ENCODE peak calls at places on chromosomes 7 and 10, in six cellular contexts. E, R, A, M, B and P are unnamed samples. For H3K36me3 and H3K27me3, the result is how much of the 10 kb centered on the place peaks cover.

GRCh38 chr10:15238553-15239335 is 70.3 kb upstream of the NMT2 start:
- DNase-seq in E (peak), R (peak), A (no peak), M (no peak), B (no peak), P (no peak)

GRCh38 chr7:50208335-50208982 is 96.1 kb upstream of the IKZF1 start:
- DNase-seq in E (no peak), R (no peak), A (no peak), M (no peak), B (no peak), P (no peak)

GRCh38 chr7:132312531-132313070 is 263.7 kb downstream of the PLXNA4 start:
- DNase-seq in E (no peak), R (no peak), A (no peak), M (no peak), B (no peak), P (no peak)

GRCh38 chr7:135368416-135369186 is 135.0 kb downstream of the STRA8 start:
- DNase-seq in E (no peak), R (no peak), A (no peak), M (no peak), B (no peak), P (no peak)

GRCh38 chr7:70030745-70031144 is 432.5 kb downstream of the AUTS2 start:
- DNase-seq in E (no peak), R (no peak), A (no peak), M (no peak), B (no peak), P (no peak)

GRCh38 chr10:87734987-87735827 is 75.5 kb downstream of the PAPSS2 start:
- DNase-seq in E (no peak), R (peak), A (no peak), M (peak), B (peak), P (peak)

GRCh38 chr7:143279186-143280098 is 5.3 kb upstream of the TMEM139 start:
- DNase-seq in E (peak), R (peak), A (no peak), M (peak), B (peak), P (no peak)

GRCh38 chr7:157676456-157677255 is 339.9 kb downstream of the DNAJB6 start:
- DNase-seq in E (no peak), R (no peak), A (no peak), M (no peak), B (no peak), P (peak)

GRCh38 chr10:28970231-28970630 is 292.9 kb downstream of the BAMBI start:
- DNase-seq in E (no peak), R (peak), A (no peak), M (no peak), B (no peak), P (no peak)

GRCh38 chr10:60466267-60467201 is 76.9 kb upstream of the ANK3 start:
- DNase-seq in E (no peak), R (peak), A (no peak), M (peak), B (no peak), P (no peak)

GRCh38 chr7:156496491-156497264 is 143.9 kb upstream of the RNF32 start:
- DNase-seq in E (no peak), R (no peak), A (no peak), M (no peak), B (no peak), P (no peak)

GRCh38 chr10:92377962-92378361 is 87.0 kb downstream of the MARCHF5 start:
- DNase-seq in E (no peak), R (no peak), A (no peak), M (no peak), B (no peak), P (no peak)

GRCh38 chr10:117617664-117618063 is 75.1 kb downstream of the EMX2 start:
- DNase-seq in E (no peak), R (no peak), A (no peak), M (no peak), B (no peak), P (no peak)

GRCh38 chr10:2936816-2937215 is 130.5 kb upstream of the PFKP start:
- DNase-seq in E (no peak), R (no peak), A (no peak), M (no peak), B (no peak), P (no peak)

GRCh38 chr7:104327963-104328307 is 468 bp upstream of the LHFPL3 start:
- DNase-seq in E (no peak), R (no peak), A (no peak), M (peak), B (peak), P (no peak)

GRCh38 chr10:93462881-93463280 is 19.3 kb downstream of the MYOF start:
- DNase-seq in E (no peak), R (peak), A (no peak), M (no peak), B (no peak), P (no peak)

GRCh38 chr10:78258303-78259030 is 224.8 kb downstream of the RPS24 start:
- DNase-seq in E (no peak), R (no peak), A (no peak), M (peak), B (no peak), P (no peak)

GRCh38 chr10:49037187-49037586 is 78.1 kb downstream of the VSTM4 start:
- DNase-seq in E (no peak), R (peak), A (no peak), M (no peak), B (no peak), P (no peak)

GRCh38 chr7:130286881-130287280 is 6.1 kb upstream of the CPA4 start:
- DNase-seq in E (no peak), R (peak), A (no peak), M (no peak), B (no peak), P (no peak)

GRCh38 chr10:60908896-60909295 is 35.1 kb downstream of the RHOBTB1 start:
- DNase-seq in E (no peak), R (no peak), A (no peak), M (no peak), B (no peak), P (no peak)

GRCh38 chr10:3780766-3781457 is 4.1 kb downstream of the KLF6 start:
- DNase-seq in E (peak), R (peak), A (no peak), M (no peak), B (no peak), P (no peak)

GRCh38 chr7:778968-779451 is 51.9 kb upstream of the PRKAR1B start:
- DNase-seq in E (no peak), R (no peak), A (no peak), M (no peak), B (no peak), P (peak)

GRCh38 chr7:1567893-1568292 is 1.9 kb downstream of the PSMG3 start:
- DNase-seq in E (no peak), R (peak), A (no peak), M (no peak), B (peak), P (peak)

GRCh38 chr10:124185074-124185473 is 91.7 kb upstream of the CHST15 start:
- DNase-seq in E (no peak), R (no peak), A (no peak), M (no peak), B (no peak), P (peak)

GRCh38 chr10:59830601-59831259 is 75.6 kb downstream of the CCDC6 start:
- DNase-seq in E (no peak), R (peak), A (peak), M (peak), B (peak), P (peak)

GRCh38 chr10:6763417-6763816 is 183.3 kb upstream of the PRKCQ start:
- DNase-seq in E (no peak), R (no peak), A (no peak), M (peak), B (no peak), P (peak)

GRCh38 chr7:123367508-123368122 is 166.8 kb downstream of the IQUB start:
- DNase-seq in E (no peak), R (no peak), A (no peak), M (peak), B (peak), P (peak)

GRCh38 chr7:24819916-24820689 is 62.8 kb upstream of the GSDME start:
- DNase-seq in E (peak), R (peak), A (peak), M (peak), B (peak), P (peak)

GRCh38 chr7:40015790-40016296 is 65.8 kb downstream of the CDK13 start:
- DNase-seq in E (no peak), R (peak), A (no peak), M (no peak), B (peak), P (no peak)

GRCh38 chr7:154853727-154854095 is 149.2 kb downstream of the PAXIP1 start:
- DNase-seq in E (no peak), R (no peak), A (no peak), M (no peak), B (peak), P (no peak)

GRCh38 chr7:43921423-43921822 is 4.8 kb upstream of the UBE2D4 start:
- DNase-seq in E (no peak), R (no peak), A (no peak), M (no peak), B (no peak), P (no peak)

GRCh38 chr7:134726581-134726980 is 52.9 kb upstream of the CALD1 start:
- DNase-seq in E (no peak), R (peak), A (no peak), M (no peak), B (no peak), P (no peak)

GRCh38 chr7:80641548-80641947 is 3.1 kb downstream of the CD36 start:
- DNase-seq in E (no peak), R (peak), A (no peak), M (no peak), B (no peak), P (no peak)

GRCh38 chr10:132574288-132574687 is 36.7 kb downstream of the INPP5A start:
- DNase-seq in E (no peak), R (no peak), A (no peak), M (no peak), B (no peak), P (peak)

GRCh38 chr7:85573346-85573745 is 386.5 kb upstream of the SEMA3D start:
- DNase-seq in E (no peak), R (no peak), A (no peak), M (no peak), B (no peak), P (no peak)

GRCh38 chr7:37054631-37055300 is 330.5 kb upstream of the AOAH start:
- DNase-seq in E (no peak), R (peak), A (no peak), M (no peak), B (no peak), P (no peak)

DNA sequence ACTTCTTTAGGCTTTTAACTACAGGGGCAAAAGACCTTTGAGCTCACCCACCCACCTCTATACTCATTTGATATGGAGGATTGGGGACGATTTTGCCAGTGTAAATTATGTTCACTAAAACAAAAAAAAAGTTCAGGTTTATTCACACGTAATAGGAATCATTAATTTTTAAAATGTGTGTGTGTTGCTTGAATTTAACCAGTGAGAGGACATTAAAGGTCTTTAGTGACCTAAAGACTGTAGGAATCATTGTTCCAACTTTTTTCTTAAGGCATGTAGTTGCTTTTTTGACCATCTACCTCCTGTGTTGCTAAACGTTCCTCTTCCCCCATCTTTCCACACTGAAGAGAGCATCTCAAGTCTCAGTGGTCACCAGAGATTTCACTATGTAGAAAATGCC is 1.1 kb downstream of the SSBP1 start:
- DNase-seq in E (no peak), R (no peak), A (no peak), M (no peak), B (no peak), P (no peak)
- H3K4me3 ChIP-seq in E (no peak), R (peak), A (peak), M (peak), B (peak), P (peak)

DNA sequence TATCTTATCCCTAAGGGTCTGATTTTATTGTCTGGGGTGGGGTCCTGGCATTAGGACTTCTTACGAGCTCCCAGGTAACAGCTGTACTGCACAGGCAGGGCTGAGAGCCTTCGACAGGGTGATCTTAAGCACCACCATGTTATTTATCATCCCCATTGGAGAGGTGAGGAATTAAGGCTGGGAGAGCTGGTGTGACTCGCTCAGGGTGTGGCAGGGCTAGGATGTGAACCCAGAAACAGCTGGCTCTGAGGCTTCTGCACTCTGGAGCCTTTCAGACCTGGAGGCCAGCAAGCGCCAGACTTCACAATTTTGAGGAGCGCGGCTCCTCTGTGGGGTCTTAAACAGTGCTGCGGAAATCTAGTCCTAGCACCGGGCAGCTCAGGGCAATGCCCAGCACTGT is 27.4 kb upstream of the NDST2 start:
- DNase-seq in E (no peak), R (peak), A (no peak), M (no peak), B (no peak), P (no peak)
- H3K36me3 ChIP-seq in E (half or more), R (under half), A (under half), M (under half), B (under half), P (under half)

GRCh38 chr10:47294057-47294456 is 5.9 kb upstream of the GDF10 start:
- DNase-seq in E (no peak), R (no peak), A (no peak), M (no peak), B (no peak), P (no peak)

GRCh38 chr10:47296941-47297340 is 3.1 kb upstream of the GDF10 start:
- DNase-seq in E (no peak), R (no peak), A (no peak), M (no peak), B (no peak), P (no peak)

GRCh38 chr10:47296111-47296894 is 3.7 kb upstream of the GDF10 start:
- DNase-seq in E (no peak), R (no peak), A (no peak), M (no peak), B (peak), P (no peak)

GRCh38 chr10:47295411-47295810 is 4.6 kb upstream of the GDF10 start:
- DNase-seq in E (no peak), R (no peak), A (no peak), M (no peak), B (no peak), P (no peak)

GRCh38 chr10:47294501-47294900 is 5.5 kb upstream of the GDF10 start:
- DNase-seq in E (no peak), R (no peak), A (no peak), M (no peak), B (no peak), P (no peak)
- H3K27me3 ChIP-seq in E (under half), R (half or more), A (under half), M (under half), B (under half), P (under half)

GRCh38 chr10:18140149-18140956 is at the start of gene CACNB2:
- DNase-seq in E (no peak), R (peak), A (peak), M (peak), B (peak), P (peak)
- H3K4me3 ChIP-seq in E (no peak), R (peak), A (peak), M (peak), B (peak), P (peak)